ENCODE peak calls at places on chromosomes 1 and 21, in nine cellular contexts. F, B, G, W, V, R, A, P and I are unnamed samples.

GRCh38 chr1:234240680-234241079 is 132.6 kb upstream of the COA6 start:
- DNase-seq in F (no peak), B (no peak), G (no peak), W (no peak), V (no peak), R (no peak), A (no peak), P (no peak), I (no peak)

GRCh38 chr1:57204942-57205787 is 218.7 kb downstream of the DAB1 start:
- DNase-seq in F (no peak), B (no peak), G (no peak), W (no peak), V (no peak), R (no peak), A (no peak), P (no peak), I (no peak)

GRCh38 chr1:197619008-197619640 is 156.2 kb downstream of the DENND1B start:
- DNase-seq in F (no peak), B (no peak), G (no peak), W (no peak), V (no peak), R (peak; percentile 30), A (no peak), P (peak; percentile 4), I (no peak)

GRCh38 chr1:147757015-147757990 is 3.1 kb downstream of the GJA5 start:
- DNase-seq in F (peak; percentile 57), B (no peak), G (no peak), W (no peak), V (peak; percentile 71), R (no peak), A (no peak), P (no peak), I (peak; percentile 73)

GRCh38 chr1:24331961-24332673 is 13.0 kb downstream of the GRHL3 start:
- DNase-seq in F (no peak), B (no peak), G (no peak), W (no peak), V (no peak), R (no peak), A (no peak), P (no peak), I (no peak)

GRCh38 chr1:26582836-26583460 is 53.4 kb downstream of the RPS6KA1 start:
- DNase-seq in F (peak; percentile 38), B (no peak), G (peak; percentile 77), W (no peak), V (peak; percentile 87), R (no peak), A (peak; percentile 61), P (peak; percentile 26), I (peak; percentile 74)

GRCh38 chr1:36369472-36369871 is 16.3 kb downstream of the STK40 start:
- DNase-seq in F (no peak), B (no peak), G (no peak), W (no peak), V (no peak), R (no peak), A (no peak), P (no peak), I (no peak)

GRCh38 chr1:116763787-116764465 is 9.7 kb downstream of the CD2 start:
- DNase-seq in F (no peak), B (no peak), G (no peak), W (no peak), V (no peak), R (peak; percentile 24), A (no peak), P (no peak), I (no peak)

GRCh38 chr1:17624540-17625256 is 85.2 kb downstream of the ARHGEF10L start:
- DNase-seq in F (no peak), B (peak; percentile 63), G (peak; percentile 96), W (peak; percentile 70), V (peak; percentile 78), R (no peak), A (peak; percentile 86), P (no peak), I (peak; percentile 77)

GRCh38 chr1:210792703-210793102 is 341.2 kb downstream of the KCNH1 start:
- DNase-seq in F (no peak), B (no peak), G (no peak), W (no peak), V (no peak), R (peak; percentile 29), A (no peak), P (peak; percentile 74), I (no peak)

GRCh38 chr1:6802454-6802853 is 17.2 kb downstream of the CAMTA1 start:
- DNase-seq in F (no peak), B (no peak), G (no peak), W (no peak), V (no peak), R (no peak), A (no peak), P (no peak), I (no peak)

GRCh38 chr21:46641656-46642055 is 6.2 kb downstream of the PRMT2 start:
- DNase-seq in F (no peak), B (no peak), G (no peak), W (no peak), V (no peak), R (no peak), A (no peak), P (no peak), I (no peak)

DNA sequence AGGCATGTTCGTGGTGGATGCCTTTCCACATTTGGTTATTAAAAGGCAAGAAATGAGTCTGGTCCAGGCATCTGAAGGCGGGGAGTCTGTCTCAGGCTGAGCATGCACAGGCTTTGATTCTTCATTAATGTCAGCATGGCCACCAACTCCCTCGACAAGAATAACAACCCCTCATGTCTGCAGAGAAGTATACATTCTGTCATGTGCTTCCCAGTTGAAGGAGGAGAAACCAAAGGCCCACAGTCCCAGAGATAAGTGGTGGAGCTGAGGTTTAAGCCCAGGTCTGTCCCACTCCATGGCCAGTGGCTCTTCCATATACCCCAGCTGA is 61.6 kb upstream of the LAPTM5 start:
- DNase-seq in F (no peak), B (no peak), G (no peak), W (no peak), V (no peak), R (no peak), A (no peak), P (no peak), I (no peak)
- H3K27me3 ChIP-seq in F (no peaks in the 10 kb centered on the region), B (no peaks in the 10 kb centered on the region), G (no peaks in the 10 kb centered on the region), W (no peaks in the 10 kb centered on the region), V (peaks cover 11% of the 10 kb centered on the region), R (peaks cover 9% of the 10 kb centered on the region), A (no peaks in the 10 kb centered on the region), P (no peaks in the 10 kb centered on the region), I (peaks cover 4% of the 10 kb centered on the region)

DNA sequence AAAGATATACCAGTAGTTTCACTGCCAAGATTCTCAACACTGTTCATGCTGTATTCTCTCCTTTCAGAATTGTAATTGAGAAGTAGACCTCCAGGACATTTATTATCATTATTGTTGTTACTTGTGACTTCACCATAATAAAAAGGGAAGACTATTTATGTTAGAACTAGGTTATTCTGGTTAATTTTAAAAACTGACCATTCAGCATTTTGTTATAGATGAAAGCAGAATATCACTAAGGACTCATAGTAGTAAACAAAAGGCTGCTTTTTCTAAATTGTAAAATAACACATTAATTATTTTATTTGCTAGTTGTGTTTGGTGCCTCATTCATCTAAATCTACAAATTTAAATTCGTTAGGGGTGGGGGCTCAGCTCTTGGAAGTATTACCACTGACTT is 210.4 kb downstream of the PATJ start:
- DNase-seq in F (no peak), B (no peak), G (no peak), W (no peak), V (no peak), R (no peak), A (no peak), P (no peak), I (no peak)
- H3K4me3 ChIP-seq in F (no peak overlapping the region), B (no peak overlapping the region), G (no peak overlapping the region), W (no peak overlapping the region), V (no peak overlapping the region), R (no peak overlapping the region), A (peak overlapping the region; percentile 21), P (no peak overlapping the region), I (no peak overlapping the region)

DNA sequence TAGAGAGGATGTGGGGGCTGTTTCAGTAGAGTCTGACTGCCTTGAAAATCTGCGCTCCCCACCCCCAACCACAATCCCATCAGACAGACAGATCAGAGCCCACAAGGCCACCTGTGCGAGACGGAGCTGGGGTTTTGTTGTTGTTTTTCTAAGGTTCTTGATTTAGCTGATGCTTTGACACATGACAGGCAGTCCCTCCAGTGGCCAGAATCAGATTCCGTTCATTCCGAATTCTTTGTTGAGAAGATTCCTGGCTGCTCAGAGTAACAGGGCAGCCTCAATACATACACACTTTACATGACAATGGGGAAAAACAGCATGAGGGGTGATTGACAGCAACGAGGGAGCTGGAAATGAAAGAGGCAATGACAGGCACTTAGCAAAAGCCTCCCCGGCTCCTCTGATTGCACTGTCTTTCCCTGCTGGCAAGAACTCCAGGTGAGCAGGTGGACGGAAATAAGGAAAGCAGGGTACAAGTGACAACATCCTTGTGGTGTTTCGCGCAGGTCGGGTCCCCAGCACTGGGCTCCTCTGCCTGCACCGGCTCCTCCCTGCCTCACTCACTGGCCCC is 148.8 kb downstream of the PGBD5 start:
- DNase-seq in F (peak; percentile 35), B (no peak), G (peak; percentile 45), W (no peak), V (peak; percentile 36), R (peak; percentile 74), A (no peak), P (no peak), I (peak; percentile 18)
- TF ChIP-seq CTCF in F (no peak), B (no peak), G (no peak), W (no peak), V (no peak), R (peak; percentile 35), A (no peak), P (no peak), I (no peak)

GRCh38 chr1:44547361-44547760 is 126.9 kb downstream of the TMEM53 start:
- DNase-seq in F (no peak), B (no peak), G (no peak), W (no peak), V (no peak), R (no peak), A (no peak), P (no peak), I (no peak)

GRCh38 chr1:44544960-44545359 is 129.3 kb downstream of the TMEM53 start:
- DNase-seq in F (no peak), B (no peak), G (no peak), W (no peak), V (peak; percentile 23), R (no peak), A (no peak), P (no peak), I (no peak)

GRCh38 chr1:44547837-44548236 is 126.4 kb downstream of the TMEM53 start:
- DNase-seq in F (no peak), B (no peak), G (no peak), W (no peak), V (no peak), R (no peak), A (no peak), P (no peak), I (no peak)

GRCh38 chr1:44545961-44546360 is 128.3 kb downstream of the TMEM53 start:
- DNase-seq in F (no peak), B (no peak), G (no peak), W (no peak), V (no peak), R (no peak), A (no peak), P (no peak), I (no peak)

DNA sequence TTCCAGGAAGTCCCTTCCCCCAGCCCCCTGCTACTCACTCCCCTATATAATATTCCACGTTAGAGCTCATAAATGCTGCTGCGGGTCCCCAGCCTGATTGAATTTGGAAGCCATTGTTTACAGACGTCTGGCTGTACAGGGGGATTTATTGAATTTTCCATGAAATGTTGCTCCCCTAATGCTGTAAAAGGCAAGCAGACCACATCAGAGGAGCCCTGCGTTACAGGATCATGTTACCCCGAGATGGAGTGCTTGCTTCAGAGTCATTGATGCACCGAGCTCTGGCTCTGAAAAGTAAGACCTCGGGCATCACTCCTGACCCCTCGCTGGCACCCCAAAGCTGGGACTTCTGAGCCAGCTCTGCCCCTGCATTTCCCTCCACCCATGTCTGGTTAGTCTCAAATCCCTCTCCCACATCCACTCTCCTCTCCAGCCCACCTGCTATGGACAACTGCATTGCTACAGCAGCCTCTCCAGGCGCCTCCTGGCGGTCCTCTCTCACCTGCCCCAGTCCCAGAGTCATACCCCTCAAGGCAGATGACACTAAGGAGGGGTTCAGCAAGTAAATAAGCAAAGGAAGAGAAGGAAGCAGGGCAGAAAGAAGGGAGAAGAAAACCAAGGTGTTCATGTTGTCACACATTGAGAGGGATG is 127.8 kb downstream of the TMEM53 start:
- DNase-seq in F (no peak), B (peak; percentile 14), G (no peak), W (no peak), V (peak; percentile 41), R (no peak), A (no peak), P (no peak), I (no peak)
- H3K27me3 ChIP-seq in F (peaks cover 11% of the 10 kb centered on the region), B (no peaks in the 10 kb centered on the region), G (no peaks in the 10 kb centered on the region), W (no peaks in the 10 kb centered on the region), V (peaks cover 11% of the 10 kb centered on the region), R (no peaks in the 10 kb centered on the region), A (peaks cover 3% of the 10 kb centered on the region), P (peaks cover 17% of the 10 kb centered on the region), I (peaks cover 7% of the 10 kb centered on the region)